ENCODE peak calls at places on chromosomes 5 and 9, in six cellular contexts. A, T, P, E, X and K are unnamed samples.

GRCh38 chr9:4820172-4820571 is 27.4 kb downstream of the RCL1 start:
- DNase-seq in A (no peak), T (no peak), P (no peak), E (no peak), X (no peak), K (no peak)

GRCh38 chr5:178624626-178625546 is 2.0 kb downstream of the CLK4 start:
- DNase-seq in A (no peak), T (peak), P (no peak), E (no peak), X (no peak), K (no peak)

GRCh38 chr5:133607451-133607850 is 4.9 kb downstream of the FSTL4 start:
- DNase-seq in A (no peak), T (no peak), P (no peak), E (no peak), X (no peak), K (no peak)

GRCh38 chr5:33936004-33936380 is 194 bp upstream of the RXFP3 start:
- DNase-seq in A (peak), T (peak), P (peak), E (peak), X (no peak), K (peak)

GRCh38 chr9:7226007-7226670 is 468.4 kb downstream of the KDM4C start:
- DNase-seq in A (no peak), T (no peak), P (no peak), E (no peak), X (no peak), K (no peak)

GRCh38 chr9:136533775-136534157 is 12.1 kb downstream of the NOTCH1 start:
- DNase-seq in A (no peak), T (no peak), P (peak), E (no peak), X (peak), K (no peak)

GRCh38 chr5:135724475-135725065 is 109.9 kb upstream of the SLC25A48 start:
- DNase-seq in A (no peak), T (no peak), P (no peak), E (no peak), X (no peak), K (no peak)

GRCh38 chr5:154603978-154604679 is 126.1 kb upstream of the HAND1 start:
- DNase-seq in A (no peak), T (peak), P (no peak), E (peak), X (no peak), K (peak)

GRCh38 chr9:131457746-131458145 is 45.0 kb upstream of the POMT1 start:
- DNase-seq in A (no peak), T (no peak), P (no peak), E (no peak), X (peak), K (no peak)

GRCh38 chr9:14533867-14534650 is 159.2 kb downstream of the ZDHHC21 start:
- DNase-seq in A (no peak), T (no peak), P (no peak), E (no peak), X (no peak), K (no peak)

GRCh38 chr5:65482727-65483473 is 1.2 kb upstream of the ADAMTS6 start:
- DNase-seq in A (no peak), T (peak), P (peak), E (peak), X (no peak), K (peak)

GRCh38 chr5:159099049-159099760 is 511 bp downstream of the EBF1 start:
- DNase-seq in A (no peak), T (peak), P (peak), E (no peak), X (peak), K (peak)

GRCh38 chr9:124033967-124034366 is 22.4 kb downstream of the LHX2 start:
- DNase-seq in A (no peak), T (no peak), P (no peak), E (no peak), X (no peak), K (no peak)

GRCh38 chr5:157049605-157050004 is 9.3 kb downstream of the HAVCR1 start:
- DNase-seq in A (no peak), T (no peak), P (no peak), E (no peak), X (no peak), K (peak)

GRCh38 chr5:36740259-36740898 is 134.0 kb downstream of the SLC1A3 start:
- DNase-seq in A (no peak), T (no peak), P (no peak), E (no peak), X (no peak), K (no peak)

GRCh38 chr5:83564069-83564749 is 92.7 kb downstream of the VCAN start:
- DNase-seq in A (no peak), T (peak), P (no peak), E (no peak), X (no peak), K (peak)

GRCh38 chr5:114362977-114363721 is 1.3 kb downstream of the KCNN2 start:
- DNase-seq in A (no peak), T (no peak), P (no peak), E (no peak), X (no peak), K (peak)

GRCh38 chr9:96047741-96048115 is 172.2 kb downstream of the ERCC6L2 start:
- DNase-seq in A (no peak), T (no peak), P (no peak), E (no peak), X (peak), K (no peak)

GRCh38 chr9:84271004-84271886 is 69.3 kb downstream of the SLC28A3 start:
- DNase-seq in A (no peak), T (peak), P (peak), E (peak), X (peak), K (peak)

GRCh38 chr5:141512390-141513020 is 23.6 kb downstream of the PCDHGC5 start:
- DNase-seq in A (peak), T (peak), P (peak), E (peak), X (peak), K (peak)

GRCh38 chr5:74017786-74018211 is 391.8 kb downstream of the ARHGEF28 start:
- DNase-seq in A (no peak), T (peak), P (no peak), E (peak), X (no peak), K (peak)

GRCh38 chr5:160516696-160517530 is 95.3 kb downstream of the PTTG1 start:
- DNase-seq in A (no peak), T (no peak), P (no peak), E (no peak), X (no peak), K (no peak)

GRCh38 chr9:70580593-70581195 is 166.2 kb upstream of the KLF9 start:
- DNase-seq in A (no peak), T (no peak), P (no peak), E (no peak), X (no peak), K (no peak)

GRCh38 chr5:178788381-178789085 is 58.1 kb upstream of the ZNF354A start:
- DNase-seq in A (no peak), T (no peak), P (no peak), E (no peak), X (no peak), K (no peak)

GRCh38 chr5:170341545-170341944 is 44.0 kb upstream of the LCP2 start:
- DNase-seq in A (no peak), T (no peak), P (no peak), E (no peak), X (no peak), K (no peak)

GRCh38 chr5:1208743-1209551 is 7.6 kb downstream of the SLC6A19 start:
- DNase-seq in A (no peak), T (peak), P (peak), E (no peak), X (no peak), K (peak)

GRCh38 chr5:102998224-102998623 is 121.7 kb downstream of the GIN1 start:
- DNase-seq in A (no peak), T (no peak), P (no peak), E (no peak), X (no peak), K (no peak)

GRCh38 chr5:78984611-78985406 is at the start of gene ARSB:
- DNase-seq in A (peak), T (peak), P (peak), E (peak), X (peak), K (peak)

GRCh38 chr5:135535820-135536801 is at the start of gene NEUROG1:
- DNase-seq in A (no peak), T (no peak), P (peak), E (no peak), X (no peak), K (peak)

GRCh38 chr5:39158127-39158593 is 61.2 kb downstream of the FYB1 start:
- DNase-seq in A (no peak), T (peak), P (no peak), E (peak), X (no peak), K (no peak)

GRCh38 chr5:179323026-179323571 is 22.2 kb downstream of the ADAMTS2 start:
- DNase-seq in A (no peak), T (no peak), P (no peak), E (no peak), X (peak), K (no peak)

GRCh38 chr9:25964239-25964638 is 286.0 kb upstream of the TUSC1 start:
- DNase-seq in A (no peak), T (peak), P (peak), E (peak), X (no peak), K (peak)

GRCh38 chr9:5510360-5510931 is at the start of gene PDCD1LG2:
- DNase-seq in A (no peak), T (peak), P (no peak), E (peak), X (no peak), K (no peak)

GRCh38 chr5:142874537-142874936 is 104.4 kb downstream of the ARHGAP26 start:
- DNase-seq in A (no peak), T (peak), P (peak), E (peak), X (peak), K (peak)

GRCh38 chr9:4298255-4299005 is 1.4 kb downstream of the GLIS3 start:
- DNase-seq in A (peak), T (peak), P (peak), E (no peak), X (no peak), K (peak)

GRCh38 chr5:177402271-177403043 is 2.0 kb upstream of the PFN3 start:
- DNase-seq in A (no peak), T (peak), P (peak), E (no peak), X (peak), K (peak)

GRCh38 chr5:179821298-179822058 is 773 bp downstream of the SQSTM1 start:
- DNase-seq in A (peak), T (peak), P (peak), E (peak), X (peak), K (peak)

GRCh38 chr5:139767960-139768359 is 27.6 kb upstream of the PSD2 start:
- DNase-seq in A (no peak), T (no peak), P (no peak), E (no peak), X (peak), K (no peak)

GRCh38 chr5:67976812-67977455 is 238.6 kb upstream of the PIK3R1 start:
- DNase-seq in A (no peak), T (no peak), P (no peak), E (no peak), X (no peak), K (no peak)
- TF ChIP-seq CTCF in A (no peak), T (no peak), P (no peak), E (no peak), X (no peak), K (no peak)

GRCh38 chr5:60649288-60649917 is 50.6 kb downstream of the DEPDC1B start:
- DNase-seq in A (no peak), T (peak), P (no peak), E (peak), X (no peak), K (peak)
- TF ChIP-seq CTCF in A (no peak), T (peak), P (peak), E (peak), X (peak), K (peak)

DNA sequence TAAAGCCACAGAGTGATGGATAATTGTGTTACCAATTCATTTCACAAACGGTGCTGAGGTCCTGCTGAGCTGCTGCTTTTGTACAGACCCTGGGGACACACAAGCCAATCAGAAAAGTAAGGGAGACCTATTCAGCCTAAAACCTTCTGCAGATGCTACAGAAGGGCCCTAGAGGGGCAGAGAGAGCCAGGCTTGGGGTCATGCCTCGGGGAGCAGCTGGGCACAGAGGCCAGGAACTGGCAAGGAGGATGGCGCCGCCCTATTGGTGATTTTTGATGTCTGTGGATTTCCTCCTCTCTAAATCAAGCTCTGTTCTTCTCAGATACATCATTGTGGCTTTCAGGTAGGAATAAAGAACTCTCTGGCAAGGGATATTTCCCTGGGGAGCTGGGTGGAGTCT is 181.9 kb downstream of the ZNF462 start:
- DNase-seq in A (no peak), T (no peak), P (no peak), E (no peak), X (no peak), K (no peak)
- TF ChIP-seq CTCF in A (no peak), T (no peak), P (no peak), E (peak), X (no peak), K (no peak)

GRCh38 chr5:162227075-162227474 is 159.5 kb downstream of the GABRG2 start:
- DNase-seq in A (no peak), T (no peak), P (no peak), E (no peak), X (no peak), K (no peak)
- TF ChIP-seq CTCF in A (no peak), T (no peak), P (no peak), E (no peak), X (no peak), K (no peak)

DNA sequence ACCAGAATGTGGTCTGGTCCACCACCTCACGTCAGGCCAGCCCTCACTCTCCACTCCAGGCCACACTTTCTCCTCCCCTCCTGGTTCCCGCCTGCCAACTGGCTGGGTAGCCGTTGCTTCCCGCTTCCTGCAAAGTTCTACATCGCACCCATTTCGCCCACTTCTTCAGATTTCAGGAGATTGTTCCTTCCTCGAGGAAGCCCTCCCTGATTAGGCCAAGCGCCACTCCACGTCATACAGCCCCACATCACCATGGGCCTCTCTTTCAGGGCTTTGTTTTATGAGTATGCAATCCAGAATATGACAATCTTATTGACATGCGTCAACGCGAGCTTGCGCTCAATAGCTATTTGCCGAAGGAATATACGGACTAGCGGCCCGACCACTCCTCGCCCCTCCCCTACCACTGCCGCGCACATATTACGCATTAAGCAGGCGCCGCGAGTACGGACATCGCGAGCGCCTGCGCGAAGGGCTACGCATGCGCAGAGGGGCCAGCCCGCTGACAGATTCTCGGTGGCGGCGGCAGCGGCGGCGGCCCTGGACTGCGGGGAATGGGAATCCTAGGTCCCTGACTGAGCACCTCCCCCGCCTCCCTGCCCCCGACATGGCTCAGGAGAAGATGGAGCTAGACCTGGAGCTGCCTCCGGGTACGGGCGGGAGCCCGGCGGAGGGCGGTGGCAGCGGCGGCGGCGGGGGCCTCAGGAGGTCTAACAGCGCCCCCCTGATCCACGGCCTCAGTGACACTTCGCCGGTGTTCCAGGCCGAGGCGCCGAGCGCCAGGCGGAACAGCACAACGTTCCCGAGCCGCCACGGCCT is 74.7 kb downstream of the PIP5K1B start:
- DNase-seq in A (peak), T (peak), P (peak), E (peak), X (peak), K (peak)
- TF ChIP-seq CTCF in A (no peak), T (no peak), P (peak), E (peak), X (peak), K (peak)

GRCh38 chr9:113511047-113511521 is 47.6 kb downstream of the RGS3 start:
- DNase-seq in A (no peak), T (no peak), P (peak), E (no peak), X (peak), K (no peak)

GRCh38 chr9:113507256-113507655 is 43.7 kb downstream of the RGS3 start:
- DNase-seq in A (no peak), T (no peak), P (no peak), E (no peak), X (peak), K (no peak)

GRCh38 chr9:113505963-113506624 is 42.6 kb downstream of the RGS3 start:
- DNase-seq in A (no peak), T (no peak), P (no peak), E (no peak), X (peak), K (no peak)

GRCh38 chr9:113509463-113509862 is 45.9 kb downstream of the RGS3 start:
- DNase-seq in A (no peak), T (peak), P (no peak), E (no peak), X (no peak), K (no peak)

DNA sequence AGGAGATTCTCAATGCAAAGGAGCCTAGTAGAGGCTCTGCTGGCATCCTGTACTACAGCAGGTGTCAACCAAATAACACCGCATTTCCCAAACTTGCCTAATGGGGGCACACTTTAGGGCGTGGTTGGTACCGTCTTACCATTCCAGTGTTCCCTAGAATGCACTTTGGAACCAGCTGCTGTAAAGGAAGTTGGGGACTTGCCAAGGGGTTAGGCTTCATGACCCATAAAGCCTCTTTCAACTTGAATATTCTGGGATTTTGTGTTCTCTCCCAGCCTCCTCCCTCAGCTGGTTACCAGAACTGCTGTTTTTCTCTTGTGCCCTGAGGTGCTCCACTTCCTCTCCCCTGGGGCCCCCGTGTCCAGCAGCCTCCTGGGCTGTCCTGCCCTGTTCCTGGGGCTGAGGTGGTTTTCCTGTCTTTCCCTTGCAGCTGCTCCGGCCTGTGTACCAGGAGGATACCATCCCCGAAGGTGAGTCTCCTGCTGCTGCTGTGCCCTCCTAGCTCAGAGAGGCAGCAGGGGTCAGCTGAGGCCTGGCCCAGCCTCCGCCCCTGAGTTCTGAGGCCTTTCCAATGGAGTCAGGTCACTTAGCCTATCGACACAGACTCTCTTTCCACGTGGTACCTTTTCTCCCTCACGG is 44.7 kb downstream of the RGS3 start:
- DNase-seq in A (no peak), T (peak), P (peak), E (no peak), X (peak), K (peak)
- TF ChIP-seq CTCF in A (no peak), T (peak), P (peak), E (peak), X (no peak), K (peak)